ENCODE peak calls at places on chromosome 1, in seven cellular contexts. D is LNCaP clone FGC; B is fibroblast of pulmonary artery; H is neural progenitor cell; V is CD4-positive, CD25-positive, alpha-beta regulatory T cell; Y is BJ; P is colonic mucosa. J is an unnamed sample.

GRCh38 chr1:6157528-6158174 is 22.5 kb downstream of the CHD5 start:
- DNase-seq in Y (no peak), P (peak; percentile 46), H (no peak), B (peak; percentile 10), V (no peak), D (peak; percentile 87), J (peak; percentile 9)

GRCh38 chr1:100613817-100614559 is 76.0 kb downstream of the GPR88 start:
- DNase-seq in Y (no peak), H (no peak), P (no peak), V (peak; percentile 0), D (no peak), B (no peak), J (no peak)

GRCh38 chr1:156914440-156914856 is 6.0 kb upstream of the LRRC71 start:
- DNase-seq in H (no peak), B (peak; percentile 56), D (no peak), Y (no peak), P (no peak), V (no peak), J (no peak)

GRCh38 chr1:54342764-54343687 is 63.2 kb downstream of the SSBP3 start:
- DNase-seq in D (no peak), V (no peak), P (no peak), Y (no peak), B (no peak), H (no peak), J (no peak)

GRCh38 chr1:228313536-228314277 is 92.9 kb downstream of the TRIM11 start:
- DNase-seq in D (no peak), B (no peak), Y (no peak), P (no peak), H (no peak), V (no peak), J (no peak)

GRCh38 chr1:173477286-173478098 is at the start of gene PRDX6:
- DNase-seq in H (no peak), Y (no peak), D (no peak), P (peak; percentile 89), V (peak; percentile 77), B (peak; percentile 83), J (peak; percentile 53)

GRCh38 chr1:92961896-92962752 is 862 bp upstream of the DIPK1A start:
- DNase-seq in B (peak; percentile 80), V (peak; percentile 84), D (no peak), H (peak; percentile 49), P (peak; percentile 61), Y (peak; percentile 66), J (no peak)

GRCh38 chr1:111272081-111272480 is 18.6 kb upstream of the CHIA start:
- DNase-seq in V (no peak), Y (no peak), H (peak; percentile 11), P (no peak), B (no peak), D (no peak), J (no peak)

GRCh38 chr1:33391669-33392068 is 39.2 kb downstream of the PHC2 start:
- DNase-seq in Y (no peak), V (no peak), B (no peak), P (no peak), H (peak; percentile 45), D (no peak), J (no peak)

GRCh38 chr1:246971969-246972368 is 35.9 kb downstream of the ZNF695 start:
- DNase-seq in H (no peak), Y (no peak), V (no peak), D (no peak), P (no peak), B (no peak), J (no peak)

GRCh38 chr1:26784023-26784871 is 3.5 kb upstream of the PIGV start:
- DNase-seq in Y (no peak), V (no peak), D (no peak), H (peak; percentile 26), P (peak; percentile 87), B (peak; percentile 86), J (peak; percentile 83)

GRCh38 chr1:235888119-235888643 is 21.5 kb upstream of the LYST start:
- DNase-seq in P (no peak), H (no peak), B (no peak), V (peak; percentile 50), D (no peak), Y (no peak), J (no peak)

GRCh38 chr1:216461466-216461865 is 38.2 kb upstream of the USH2A start:
- DNase-seq in Y (no peak), V (no peak), B (peak; percentile 20), D (no peak), H (no peak), P (no peak), J (peak; percentile 37)

GRCh38 chr1:1432566-1432950 is 2.9 kb upstream of the VWA1 start:
- DNase-seq in Y (no peak), P (no peak), B (no peak), H (no peak), V (no peak), D (no peak), J (no peak)

GRCh38 chr1:27111771-27112573 is 43.0 kb downstream of the SLC9A1 start:
- DNase-seq in P (peak; percentile 77), V (peak; percentile 66), B (peak; percentile 100), D (no peak), H (no peak), Y (peak; percentile 99), J (peak; percentile 100)

GRCh38 chr1:240562111-240562590 is 49.8 kb downstream of the GREM2 start:
- DNase-seq in H (no peak), Y (no peak), V (no peak), B (peak; percentile 7), D (no peak), P (no peak), J (peak; percentile 18)

GRCh38 chr1:54977938-54978337 is 2.5 kb upstream of the TMEM61 start:
- DNase-seq in P (no peak), V (no peak), B (no peak), D (no peak), H (no peak), Y (no peak), J (no peak)

GRCh38 chr1:6099787-6100765 is 54.4 kb downstream of the KCNAB2 start:
- DNase-seq in P (no peak), Y (no peak), D (no peak), H (no peak), B (peak; percentile 4), V (no peak), J (no peak)

GRCh38 chr1:56403321-56403720 is 176.0 kb downstream of the PLPP3 start:
- DNase-seq in B (no peak), H (no peak), P (no peak), Y (no peak), D (no peak), V (no peak), J (no peak)

GRCh38 chr1:94828251-94828650 is 8.1 kb downstream of the SLC44A3 start:
- DNase-seq in B (no peak), Y (no peak), P (no peak), H (no peak), D (no peak), V (no peak), J (no peak)

GRCh38 chr1:158793604-158794003 is 12.6 kb upstream of the OR6N2 start:
- DNase-seq in Y (no peak), H (peak; percentile 41), D (no peak), P (no peak), B (no peak), V (peak; percentile 40), J (no peak)

GRCh38 chr1:35932158-35932636 is 1.3 kb downstream of the AGO3 start:
- DNase-seq in Y (no peak), H (no peak), V (no peak), D (no peak), P (no peak), B (no peak), J (no peak)
- H3K4me3 ChIP-seq in Y (peak overlapping the region; percentile 98), H (peak overlapping the region; percentile 94), V (peak overlapping the region; percentile 91), D (peak overlapping the region; percentile 58), P (peak overlapping the region; percentile 89), B (peak overlapping the region; percentile 84), J (peak overlapping the region; percentile 81)

GRCh38 chr1:168438626-168439025 is 105.2 kb downstream of the XCL2 start:
- DNase-seq in D (no peak), Y (no peak), H (no peak), V (no peak), P (no peak), B (no peak), J (no peak)

GRCh38 chr1:168441745-168442144 is 102.1 kb downstream of the XCL2 start:
- DNase-seq in B (no peak), P (no peak), H (no peak), V (no peak), D (no peak), Y (no peak), J (no peak)

GRCh38 chr1:168437821-168438220 is 106.0 kb downstream of the XCL2 start:
- DNase-seq in H (no peak), V (no peak), B (no peak), Y (no peak), D (no peak), P (no peak), J (no peak)

GRCh38 chr1:168442931-168443330 is 100.9 kb downstream of the XCL2 start:
- DNase-seq in B (no peak), D (no peak), P (no peak), Y (no peak), H (no peak), V (no peak), J (no peak)

GRCh38 chr1:168439451-168440375 is 104.1 kb downstream of the XCL2 start:
- DNase-seq in B (peak; percentile 95), V (peak; percentile 80), H (peak; percentile 93), Y (peak; percentile 35), D (peak; percentile 47), P (peak; percentile 83), J (peak; percentile 69)
- H3K4me3 ChIP-seq in B (peak overlapping the region; percentile 35), V (peak overlapping the region; percentile 77), H (peak overlapping the region; percentile 21), Y (peak overlapping the region; percentile 19), D (no peak overlapping the region), P (no peak overlapping the region), J (peak overlapping the region; percentile 27)

DNA sequence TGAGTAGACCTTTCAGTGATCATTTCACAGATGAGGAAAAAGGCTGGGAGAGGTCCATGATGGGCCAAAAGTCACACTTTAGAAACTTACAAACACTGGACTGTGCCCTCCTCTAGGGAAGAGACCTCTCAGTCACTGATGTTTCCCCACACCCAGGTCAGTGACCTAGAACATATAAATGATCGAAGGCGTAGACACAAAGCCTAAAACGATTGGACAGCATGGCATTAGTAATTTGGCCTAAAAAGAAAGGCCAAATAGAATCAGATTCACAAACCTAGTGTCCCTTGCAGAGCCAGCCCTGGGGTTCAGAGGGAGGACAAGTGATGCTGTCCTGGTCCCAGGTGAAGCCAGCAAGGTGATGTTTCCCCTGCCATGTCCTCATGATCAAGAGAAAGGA is 27.7 kb downstream of the TRABD2B start:
- DNase-seq in V (no peak), H (no peak), Y (no peak), D (no peak), B (no peak), P (no peak), J (no peak)
- H3K4me3 ChIP-seq in V (no peak overlapping the region), H (no peak overlapping the region), Y (no peak overlapping the region), D (no peak overlapping the region), B (no peak overlapping the region), P (no peak overlapping the region), J (no peak overlapping the region)

DNA sequence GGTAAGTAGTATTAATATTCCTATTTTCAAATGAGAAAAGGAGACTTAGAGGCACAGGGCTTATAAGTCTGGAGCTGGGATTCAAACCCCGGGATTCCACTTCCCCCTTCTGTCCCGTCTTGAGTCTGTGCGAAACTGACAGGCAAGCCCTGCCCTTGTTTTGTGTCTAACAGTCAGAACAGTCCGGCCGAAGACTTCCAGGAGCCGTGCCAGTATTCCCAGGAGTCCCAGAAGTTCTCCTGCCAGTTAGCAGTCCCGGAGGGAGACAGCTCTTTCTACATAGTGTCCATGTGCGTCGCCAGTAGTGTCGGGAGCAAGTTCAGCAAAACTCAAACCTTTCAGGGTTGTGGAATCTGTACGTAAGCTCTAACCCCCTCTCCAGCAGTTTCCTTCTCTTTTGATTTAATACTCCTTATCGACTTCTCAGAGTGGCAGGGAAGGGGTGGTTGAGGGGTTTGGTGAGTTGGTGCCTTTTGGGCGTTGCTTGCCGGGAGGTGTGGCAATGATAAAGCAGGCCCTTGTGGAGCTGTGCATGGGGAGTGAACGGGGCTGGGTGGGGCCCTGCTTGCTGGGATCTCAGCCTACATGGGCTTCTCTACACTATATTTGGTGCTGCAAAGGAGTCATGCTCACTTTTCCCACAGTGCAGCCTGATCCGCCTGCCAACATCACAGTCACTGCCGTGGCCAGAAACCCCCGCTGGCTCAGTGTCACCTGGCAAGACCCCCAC is 29.4 kb downstream of the IL6R start:
- DNase-seq in Y (no peak), D (no peak), B (peak; percentile 87), V (no peak), H (no peak), P (peak; percentile 79), J (peak; percentile 70)
- H3K4me3 ChIP-seq in Y (no peak overlapping the region), D (no peak overlapping the region), B (no peak overlapping the region), V (no peak overlapping the region), H (no peak overlapping the region), P (no peak overlapping the region), J (no peak overlapping the region)